ENCODE peak calls at places on chromosome 1, in nine cellular contexts. W, R, K, M, F, E, H, O and T are unnamed samples.

GRCh38 chr1:230858918-230859819 is 9.2 kb downstream of the C1orf198 start:
- DNase-seq in R (no peak), F (peak; percentile 41), W (no peak), O (no peak), H (no peak), E (no peak), M (peak; percentile 50), K (peak; percentile 97), T (no peak)

GRCh38 chr1:116570358-116571214 is at the start of gene CD58:
- DNase-seq in F (peak; percentile 78), O (peak; percentile 80), R (peak; percentile 90), M (peak; percentile 90), H (peak; percentile 88), E (no peak), K (peak; percentile 95), W (peak; percentile 58), T (peak; percentile 96)

GRCh38 chr1:177812650-177813049 is 157.2 kb downstream of the SEC16B start:
- DNase-seq in F (no peak), E (no peak), M (no peak), R (no peak), W (no peak), O (no peak), K (peak; percentile 81), H (no peak), T (no peak)

GRCh38 chr1:232950197-232950918 is at the start of gene NTPCR:
- DNase-seq in R (peak; percentile 96), F (peak; percentile 99), M (peak; percentile 95), O (peak; percentile 95), E (peak; percentile 58), K (peak; percentile 98), W (peak; percentile 91), H (peak; percentile 95), T (peak; percentile 94)

GRCh38 chr1:18537386-18538306 is 56.9 kb downstream of the KLHDC7A start:
- DNase-seq in H (no peak), M (no peak), F (no peak), O (no peak), W (no peak), K (no peak), E (no peak), R (no peak), T (no peak)

GRCh38 chr1:160144921-160145320 is 6.5 kb upstream of the ATP1A4 start:
- DNase-seq in M (peak; percentile 9), R (no peak), O (no peak), F (no peak), E (no peak), W (no peak), H (no peak), K (no peak), T (no peak)

GRCh38 chr1:204046346-204046745 is 26.6 kb upstream of the SOX13 start:
- DNase-seq in R (no peak), E (no peak), H (no peak), O (no peak), K (peak; percentile 79), F (no peak), W (no peak), M (no peak), T (no peak)

GRCh38 chr1:79124756-79125155 is 118.2 kb upstream of the ADGRL4 start:
- DNase-seq in E (no peak), M (no peak), H (no peak), F (no peak), K (no peak), R (no peak), W (no peak), O (no peak), T (no peak)